ENCODE peak calls at places on chromosomes 2 and 18, in ten cellular contexts. B is cardiac muscle cell, P is psoas muscle, C is left lung, Z is suprapubic skin, K is right lobe of liver, E is fibroblast of lung, L is spleen, O is left ventricle myocardium inferior, U is H1. X is an unnamed sample.

GRCh38 chr2:113002677-113003076 is 2.6 kb upstream of the IL36A start:
- DNase-seq in O (no peak), Z (no peak), E (no peak), L (no peak), P (no peak), U (no peak), C (no peak), B (no peak), K (no peak), X (no peak)

GRCh38 chr2:230908595-230909191 is 16.3 kb downstream of the GPR55 start:
- DNase-seq in E (peak; percentile 75), C (no peak), P (no peak), B (peak; percentile 67), K (peak; percentile 26), U (no peak), L (peak; percentile 62), Z (peak; percentile 52), O (no peak), X (no peak)

GRCh38 chr2:177758591-177759371 is 313.8 kb downstream of the PDE11A start:
- DNase-seq in C (no peak), O (no peak), P (peak; percentile 12), B (peak; percentile 70), L (no peak), E (peak; percentile 70), K (no peak), U (peak; percentile 13), Z (no peak), X (no peak)

GRCh38 chr18:70411307-70411706 is 122.5 kb downstream of the SOCS6 start:
- DNase-seq in O (no peak), P (no peak), B (no peak), C (no peak), K (no peak), U (no peak), E (no peak), L (no peak), Z (no peak), X (no peak)

GRCh38 chr18:34976899-34977786 is 64.1 kb upstream of the MAPRE2 start:
- DNase-seq in C (peak; percentile 94), E (peak; percentile 29), B (peak; percentile 36), Z (peak; percentile 90), U (no peak), K (peak; percentile 93), O (peak; percentile 81), L (peak; percentile 96), P (peak; percentile 87), X (peak; percentile 76)

GRCh38 chr2:74740395-74741075 is 86.5 kb downstream of the SEMA4F start:
- DNase-seq in B (peak; percentile 89), P (peak; percentile 57), U (peak; percentile 43), K (no peak), L (no peak), O (peak; percentile 20), C (peak; percentile 82), E (peak; percentile 91), Z (no peak), X (no peak)

GRCh38 chr18:13524054-13524453 is 202.3 kb downstream of the FAM210A start:
- DNase-seq in C (no peak), O (no peak), P (no peak), U (no peak), L (no peak), Z (peak; percentile 56), B (no peak), K (no peak), E (no peak), X (no peak)

GRCh38 chr2:46471-47345 is at the start of gene FAM110C:
- DNase-seq in C (peak; percentile 89), U (no peak), B (peak; percentile 67), O (peak; percentile 68), Z (no peak), K (peak; percentile 97), L (peak; percentile 80), P (peak; percentile 28), E (peak; percentile 22), X (peak; percentile 31)

GRCh38 chr2:80303006-80303741 is 1.4 kb downstream of the LRRTM1 start:
- DNase-seq in E (peak; percentile 13), L (peak; percentile 71), U (no peak), C (peak; percentile 69), P (no peak), K (peak; percentile 48), B (no peak), O (no peak), Z (no peak), X (no peak)

GRCh38 chr2:80304522-80304878 is at the start of gene LRRTM1:
- DNase-seq in P (no peak), Z (no peak), U (no peak), K (no peak), B (no peak), O (no peak), L (no peak), C (peak; percentile 61), E (peak; percentile 21), X (no peak)

GRCh38 chr2:80302001-80302464 is 2.5 kb downstream of the LRRTM1 start:
- DNase-seq in U (no peak), E (no peak), B (no peak), L (no peak), P (no peak), C (peak; percentile 45), Z (no peak), K (no peak), O (no peak), X (no peak)

GRCh38 chr2:80302465-80303005 is 2.0 kb downstream of the LRRTM1 start:
- DNase-seq in L (peak; percentile 65), P (no peak), E (no peak), Z (no peak), C (peak; percentile 47), O (no peak), U (no peak), K (no peak), B (no peak), X (no peak)

DNA sequence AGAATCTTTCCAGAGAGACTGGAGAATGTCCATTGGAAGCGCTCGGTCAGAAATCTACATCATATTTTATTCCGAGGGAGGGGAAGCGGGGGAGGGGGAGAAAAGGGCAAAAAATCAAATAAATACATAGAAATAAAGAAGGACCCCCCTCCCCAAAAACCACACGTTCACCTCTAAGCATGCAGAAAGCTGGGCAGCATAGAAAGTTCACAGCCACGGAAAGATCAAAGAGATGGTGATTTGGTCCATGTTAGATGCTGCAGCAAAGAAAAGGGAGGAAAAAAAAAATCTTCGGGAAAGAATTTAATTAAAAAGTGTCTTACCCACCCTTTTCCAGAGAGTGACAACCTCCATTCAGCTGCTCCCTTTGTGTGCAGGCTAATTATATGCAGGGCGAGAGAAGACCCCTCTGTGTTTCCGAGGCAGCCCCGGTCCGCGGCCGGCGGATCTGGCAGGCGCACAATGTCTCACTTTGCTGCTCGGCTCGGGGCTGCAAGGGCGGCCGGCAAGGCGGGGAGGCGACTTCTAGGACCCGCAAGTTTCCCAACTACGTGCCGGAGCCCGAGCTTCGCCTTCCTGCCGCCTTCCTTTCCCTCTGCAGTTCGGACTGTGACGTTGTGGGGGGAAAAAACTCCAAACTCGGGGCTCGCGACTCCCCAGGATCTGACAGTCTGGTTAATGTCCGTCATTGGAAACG is 579 bp downstream of the LRRTM1 start:
- DNase-seq in B (no peak), C (peak; percentile 73), O (no peak), P (no peak), K (peak; percentile 50), Z (no peak), E (no peak), U (no peak), L (no peak), X (no peak)
- H3K27me3 ChIP-seq in B (peaks cover 13% of the 10 kb centered on the region), C (peaks cover 46% of the 10 kb centered on the region), O (peaks cover 80% of the 10 kb centered on the region), P (no peaks in the 10 kb centered on the region), K (no peaks in the 10 kb centered on the region), Z (peaks cover 46% of the 10 kb centered on the region), E (peaks cover 25% of the 10 kb centered on the region), U (peaks cover 46% of the 10 kb centered on the region), L (peaks cover 17% of the 10 kb centered on the region), X (peaks cover 34% of the 10 kb centered on the region)

GRCh38 chr2:3488768-3489448 is 30.4 kb downstream of the ADI1 start:
- DNase-seq in Z (peak; percentile 74), E (no peak), C (no peak), U (no peak), B (no peak), P (no peak), L (peak; percentile 66), O (no peak), K (no peak), X (no peak)
- H3K27ac ChIP-seq in Z (no peak overlapping the region), E (no peak overlapping the region), C (no peak overlapping the region), U (no peak overlapping the region), B (peak overlapping the region; percentile 69), P (no peak overlapping the region), L (no peak overlapping the region), O (no peak overlapping the region), K (no peak overlapping the region), X (no peak overlapping the region)

DNA sequence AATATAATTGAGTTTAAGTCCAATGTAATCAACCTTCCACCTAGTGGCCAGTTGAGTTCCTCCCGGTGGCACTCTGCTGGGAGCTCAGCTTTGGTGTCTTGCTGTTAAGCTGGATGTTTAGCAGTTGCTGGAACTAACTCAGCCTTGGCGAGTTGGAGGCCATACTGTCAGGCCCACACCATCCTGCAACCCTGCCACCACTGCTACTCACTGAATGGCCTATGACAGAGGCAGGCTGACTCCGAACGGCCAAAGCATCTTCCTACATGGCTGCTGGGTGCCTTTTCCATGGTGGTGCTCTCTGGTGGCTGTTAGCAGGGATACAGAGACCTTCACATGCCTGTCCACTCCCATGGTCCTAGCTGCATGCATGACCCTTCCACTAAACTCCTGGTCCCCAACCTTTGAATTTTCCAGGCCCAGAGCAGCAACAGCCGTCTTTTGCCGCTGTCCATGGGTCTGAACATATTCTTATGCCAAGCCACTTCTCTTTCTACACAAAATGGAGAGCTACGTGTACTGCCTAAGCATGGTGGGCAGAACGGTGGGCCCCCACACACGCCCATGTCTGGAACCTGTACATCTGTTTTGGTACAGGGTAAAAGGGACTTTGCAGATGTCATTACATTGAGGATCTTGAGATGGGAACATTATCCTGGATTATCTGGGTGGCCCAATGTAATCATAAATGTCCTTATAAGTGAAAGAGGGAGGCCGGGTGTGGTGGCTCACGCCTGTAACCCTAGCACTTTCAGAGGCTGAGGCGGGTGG is 15.0 kb upstream of the TRAF3IP1 start:
- DNase-seq in Z (no peak), P (no peak), C (no peak), L (no peak), K (no peak), U (no peak), B (no peak), O (no peak), E (no peak), X (no peak)
- TF ChIP-seq CTCF in Z (no peak), P (no peak), C (peak; percentile 14), L (no peak), K (peak; percentile 16), U (peak; percentile 18), B (peak; percentile 11), O (peak; percentile 26), E (peak; percentile 24), X (no peak)

GRCh38 chr2:134244587-134244986 is 9.3 kb upstream of the MGAT5 start:
- DNase-seq in K (no peak), O (no peak), E (no peak), B (no peak), L (no peak), C (no peak), P (no peak), Z (no peak), U (no peak), X (no peak)

GRCh38 chr2:134245340-134245984 is 8.4 kb upstream of the MGAT5 start:
- DNase-seq in C (no peak), L (peak; percentile 87), E (peak; percentile 75), B (peak; percentile 82), O (peak; percentile 72), P (peak; percentile 69), Z (peak; percentile 84), K (peak; percentile 72), U (no peak), X (peak; percentile 64)

GRCh38 chr2:134243244-134243643 is 10.6 kb upstream of the MGAT5 start:
- DNase-seq in K (no peak), E (no peak), P (no peak), C (no peak), B (no peak), O (no peak), Z (no peak), U (no peak), L (no peak), X (no peak)

GRCh38 chr2:134241911-134242310 is 12.0 kb upstream of the MGAT5 start:
- DNase-seq in Z (no peak), P (no peak), E (no peak), L (no peak), K (no peak), B (no peak), C (no peak), O (no peak), U (no peak), X (no peak)

GRCh38 chr2:134244091-134244490 is 9.8 kb upstream of the MGAT5 start:
- DNase-seq in U (no peak), L (no peak), C (no peak), K (no peak), E (no peak), B (no peak), Z (no peak), P (no peak), O (no peak), X (no peak)
- H3K27me3 ChIP-seq in U (no peaks in the 10 kb centered on the region), L (no peaks in the 10 kb centered on the region), C (no peaks in the 10 kb centered on the region), K (no peaks in the 10 kb centered on the region), E (no peaks in the 10 kb centered on the region), B (no peaks in the 10 kb centered on the region), Z (no peaks in the 10 kb centered on the region), P (peaks cover 3% of the 10 kb centered on the region), O (no peaks in the 10 kb centered on the region), X (no peaks in the 10 kb centered on the region)

X was measured in CD4-positive, alpha-beta T cell.